ENCODE peak calls at places on chromosomes 4 and X, in five cellular contexts. F is hypothalamus, H is fibroblast of the aortic adventitia, W is lower leg skin, B is right lobe of liver. U is an unnamed sample.

GRCh38 chr4:125283702-125284279 is 31.0 kb upstream of the FAT4 start:
- DNase-seq in B (no peak), W (no peak), H (peak; percentile 64), F (no peak), U (no peak)

GRCh38 chr4:1862961-1863296 is 7.0 kb upstream of the LETM1 start:
- DNase-seq in H (no peak), F (no peak), W (no peak), B (no peak), U (no peak)

GRCh38 chrX:153190384-153190783 is 11.3 kb downstream of the MAGEA1 start:
- DNase-seq in B (no peak), F (no peak), H (no peak), W (no peak), U (no peak)

GRCh38 chrX:40061871-40062524 is 35.8 kb downstream of the BCOR start:
- DNase-seq in H (no peak), W (peak; percentile 77), F (no peak), B (no peak), U (no peak)

GRCh38 chr4:182770259-182770968 is 146.8 kb downstream of the DCTD start:
- DNase-seq in W (no peak), B (no peak), H (no peak), F (no peak), U (no peak)

GRCh38 chr4:140052050-140052449 is 101.9 kb downstream of the MAML3 start:
- DNase-seq in F (peak; percentile 25), H (peak; percentile 57), B (peak; percentile 40), W (no peak), U (no peak)

GRCh38 chr4:25367004-25367621 is 9.9 kb upstream of the ANAPC4 start:
- DNase-seq in H (peak; percentile 75), F (no peak), B (no peak), W (no peak), U (no peak)

GRCh38 chrX:42524374-42524773 is 253.6 kb downstream of the PPP1R2C start:
- DNase-seq in B (no peak), W (no peak), F (no peak), H (peak; percentile 12), U (no peak)

GRCh38 chrX:54482839-54483593 is 13.0 kb downstream of the FGD1 start:
- DNase-seq in B (no peak), F (no peak), W (no peak), H (no peak), U (no peak)

GRCh38 chr4:21134994-21135393 is 434.7 kb downstream of the PACRGL start:
- DNase-seq in B (no peak), W (no peak), H (no peak), F (no peak), U (no peak)

GRCh38 chr4:41365726-41366125 is 109.0 kb downstream of the UCHL1 start:
- DNase-seq in B (no peak), H (no peak), F (peak; percentile 82), W (no peak), U (no peak)

GRCh38 chr4:6342530-6343293 is 73.1 kb downstream of the WFS1 start:
- DNase-seq in H (no peak), F (peak; percentile 12), W (no peak), B (no peak), U (no peak)

GRCh38 chr4:182846041-182846440 is 71.1 kb downstream of the DCTD start:
- DNase-seq in H (no peak), F (no peak), B (no peak), W (no peak), U (no peak)

GRCh38 chr4:183636923-183637322 is 22.1 kb downstream of the RWDD4 start:
- DNase-seq in B (no peak), F (no peak), W (no peak), H (peak; percentile 81), U (no peak)

GRCh38 chrX:68196939-68197791 is 236.1 kb downstream of the OPHN1 start:
- DNase-seq in W (no peak), F (peak; percentile 4), H (peak; percentile 64), B (no peak), U (no peak)

GRCh38 chrX:113802837-113803236 is 781.0 kb upstream of the HTR2C start:
- DNase-seq in H (peak; percentile 0), W (no peak), B (no peak), F (no peak), U (no peak)

GRCh38 chr4:79576480-79576803 is 168.4 kb upstream of the GK2 start:
- DNase-seq in F (no peak), W (no peak), B (no peak), H (peak; percentile 51), U (no peak)

GRCh38 chr4:186844059-186844681 is 120.5 kb upstream of the FAT1 start:
- DNase-seq in B (no peak), F (no peak), H (peak; percentile 65), W (no peak), U (no peak)

U was measured in mesothelial cell of epicardium.